ENCODE peak calls at places on chromosomes 1 and 21, in four cellular contexts. Q, L, G and W are unnamed samples.

GRCh38 chr1:36099681-36100341 is 11.1 kb downstream of the ADPRS start:
- DNase-seq in Q (peak), L (peak), G (peak), W (no peak)

GRCh38 chr1:55965981-55966461 is 613.3 kb downstream of the PLPP3 start:
- DNase-seq in Q (no peak), L (no peak), G (no peak), W (no peak)

GRCh38 chr1:247409869-247410544 is 6.0 kb upstream of the NLRP3 start:
- DNase-seq in Q (no peak), L (no peak), G (no peak), W (no peak)

GRCh38 chr1:210457566-210457965 is 128.9 kb downstream of the HHAT start:
- DNase-seq in Q (no peak), L (no peak), G (no peak), W (no peak)

GRCh38 chr1:63867429-63868176 is 93.8 kb downstream of the ROR1 start:
- DNase-seq in Q (no peak), L (no peak), G (no peak), W (no peak)

GRCh38 chr1:157090771-157091170 is 8.8 kb downstream of the ETV3L start:
- DNase-seq in Q (no peak), L (no peak), G (no peak), W (no peak)

GRCh38 chr1:9245230-9245619 is 10.7 kb downstream of the H6PD start:
- DNase-seq in Q (no peak), L (no peak), G (no peak), W (no peak)

GRCh38 chr1:234936631-234937389 is 191.8 kb downstream of the TOMM20 start:
- DNase-seq in Q (no peak), L (no peak), G (no peak), W (no peak)

GRCh38 chr21:35868005-35868868 is 192.1 kb downstream of the SETD4 start:
- DNase-seq in Q (no peak), L (no peak), G (peak), W (no peak)

GRCh38 chr1:103561612-103562395 is 9.6 kb upstream of the AMY2B start:
- DNase-seq in Q (no peak), L (no peak), G (peak), W (peak)

GRCh38 chr21:43639470-43640178 is 19.7 kb downstream of the HSF2BP start:
- DNase-seq in Q (no peak), L (no peak), G (no peak), W (no peak)

GRCh38 chr21:32726742-32727477 is 903 bp downstream of the SYNJ1 start:
- DNase-seq in Q (peak), L (peak), G (peak), W (peak)

GRCh38 chr1:226424228-226425003 is 16.5 kb upstream of the PARP1 start:
- DNase-seq in Q (peak), L (peak), G (peak), W (no peak)

GRCh38 chr1:8814870-8815269 is 2.6 kb downstream of the RERE start:
- DNase-seq in Q (no peak), L (peak), G (no peak), W (no peak)

GRCh38 chr1:166789286-166789685 is 50.0 kb upstream of the POGK start:
- DNase-seq in Q (no peak), L (no peak), G (no peak), W (no peak)

GRCh38 chr1:114428083-114428754 is 82.8 kb downstream of the TRIM33 start:
- DNase-seq in Q (peak), L (no peak), G (peak), W (no peak)

GRCh38 chr21:42560517-42561179 is 47.0 kb downstream of the SLC37A1 start:
- DNase-seq in Q (no peak), L (no peak), G (no peak), W (no peak)

GRCh38 chr1:220878223-220879081 is 791 bp upstream of the HLX start:
- DNase-seq in Q (no peak), L (no peak), G (peak), W (peak)

GRCh38 chr1:114512595-114513280 is 1.7 kb upstream of the TRIM33 start:
- DNase-seq in Q (no peak), L (no peak), G (no peak), W (no peak)

GRCh38 chr1:15406911-15407559 is 2.7 kb upstream of the EFHD2 start:
- DNase-seq in Q (no peak), L (no peak), G (no peak), W (no peak)

GRCh38 chr1:37574834-37575479 is 18.2 kb downstream of the DNALI1 start:
- DNase-seq in Q (no peak), L (no peak), G (no peak), W (no peak)

GRCh38 chr1:33527934-33528333 is 55.5 kb downstream of the ZSCAN20 start:
- DNase-seq in Q (no peak), L (no peak), G (no peak), W (no peak)

GRCh38 chr1:68113961-68114360 is 63.5 kb upstream of the DIRAS3 start:
- DNase-seq in Q (no peak), L (no peak), G (no peak), W (no peak)

GRCh38 chr1:177927021-177927596 is 42.7 kb downstream of the SEC16B start:
- DNase-seq in Q (no peak), L (no peak), G (no peak), W (no peak)

GRCh38 chr1:41678141-41678878 is 193.8 kb upstream of the EDN2 start:
- DNase-seq in Q (no peak), L (no peak), G (no peak), W (no peak)

GRCh38 chr21:45601551-45601950 is 42.0 kb upstream of the PCBP3 start:
- DNase-seq in Q (no peak), L (no peak), G (no peak), W (no peak)